ENCODE peak calls at places on chromosomes 1 and 21, in four cellular contexts. X is neuronal stem cell, R is endodermal cell, M is tibial nerve. T is an unnamed sample.

GRCh38 chr1:43366179-43366578 is 1.6 kb downstream of the ELOVL1 start:
- DNase-seq in X (no peak), R (peak), M (no peak), T (no peak)

GRCh38 chr1:63759778-63760177 is 14.0 kb upstream of the ROR1 start:
- DNase-seq in X (no peak), R (no peak), M (no peak), T (no peak)

GRCh38 chr1:212488436-212489283 is 55.9 kb downstream of the NENF start:
- DNase-seq in X (no peak), R (peak), M (peak), T (no peak)

GRCh38 chr21:42678118-42678430 is 24.7 kb downstream of the PDE9A start:
- DNase-seq in X (no peak), R (no peak), M (no peak), T (no peak)

GRCh38 chr21:42093991-42094417 is 22.9 kb downstream of the UMODL1 start:
- DNase-seq in X (no peak), R (no peak), M (no peak), T (no peak)

GRCh38 chr1:73472810-73473209 is 725.2 kb downstream of the LRRIQ3 start:
- DNase-seq in X (no peak), R (peak), M (no peak), T (no peak)

GRCh38 chr1:229402993-229403392 is 30.9 kb downstream of the ACTA1 start:
- DNase-seq in X (no peak), R (no peak), M (no peak), T (no peak)

GRCh38 chr1:108653431-108654105 is 7.3 kb downstream of the HENMT1 start:
- DNase-seq in X (no peak), R (no peak), M (no peak), T (no peak)

GRCh38 chr1:64209221-64209620 is 5.8 kb downstream of the UBE2U start:
- DNase-seq in X (no peak), R (no peak), M (no peak), T (no peak)

GRCh38 chr1:87030740-87031400 is 116.4 kb downstream of the HS2ST1 start:
- DNase-seq in X (no peak), R (no peak), M (no peak), T (no peak)

GRCh38 chr1:239997515-239998311 is 94.0 kb upstream of the FMN2 start:
- DNase-seq in X (peak), R (peak), M (no peak), T (no peak)
- H3K4me3 ChIP-seq in X (no peak), R (peak), M (peak), T (no peak)

DNA sequence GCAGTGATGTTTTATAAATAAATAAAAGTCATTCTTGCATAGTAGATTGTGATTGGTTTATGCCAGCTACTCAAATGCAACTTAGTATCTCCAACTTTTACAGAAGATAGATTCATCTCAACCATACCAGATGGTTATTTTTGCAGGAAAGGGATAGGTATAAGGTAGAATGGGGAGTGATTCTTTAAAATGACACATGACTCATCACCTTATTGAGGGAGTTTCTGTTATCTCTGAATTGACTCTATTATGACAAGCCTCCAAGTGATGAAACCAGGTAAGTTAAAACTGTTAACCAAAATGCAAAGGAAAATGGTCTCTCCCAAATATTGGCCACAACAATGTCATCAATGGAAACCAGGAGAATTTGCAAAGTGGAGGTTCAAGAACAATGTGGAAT is 54.5 kb downstream of the PTPRC start:
- DNase-seq in X (no peak), R (no peak), M (no peak), T (no peak)
- H3K27ac ChIP-seq in X (no peak), R (no peak), M (no peak), T (no peak)

GRCh38 chr1:91282695-91283420 is 121.8 kb downstream of the HFM1 start:
- DNase-seq in X (peak), R (peak), M (peak), T (no peak)
- H3K4me3 ChIP-seq in X (no peak), R (no peak), M (no peak), T (no peak)

GRCh38 chr1:234412830-234413229 is 39.6 kb downstream of the COA6 start:
- DNase-seq in X (no peak), R (no peak), M (no peak), T (no peak)

GRCh38 chr1:234405676-234406075 is 32.4 kb downstream of the COA6 start:
- DNase-seq in X (no peak), R (no peak), M (no peak), T (no peak)

GRCh38 chr1:234406871-234407270 is 33.6 kb downstream of the COA6 start:
- DNase-seq in X (no peak), R (no peak), M (no peak), T (no peak)

GRCh38 chr1:234409328-234409727 is 36.1 kb downstream of the COA6 start:
- DNase-seq in X (no peak), R (no peak), M (no peak), T (no peak)

GRCh38 chr1:234408757-234409156 is 35.5 kb downstream of the COA6 start:
- DNase-seq in X (no peak), R (no peak), M (no peak), T (no peak)
- H3K27ac ChIP-seq in X (no peak), R (no peak), M (no peak), T (no peak)

DNA sequence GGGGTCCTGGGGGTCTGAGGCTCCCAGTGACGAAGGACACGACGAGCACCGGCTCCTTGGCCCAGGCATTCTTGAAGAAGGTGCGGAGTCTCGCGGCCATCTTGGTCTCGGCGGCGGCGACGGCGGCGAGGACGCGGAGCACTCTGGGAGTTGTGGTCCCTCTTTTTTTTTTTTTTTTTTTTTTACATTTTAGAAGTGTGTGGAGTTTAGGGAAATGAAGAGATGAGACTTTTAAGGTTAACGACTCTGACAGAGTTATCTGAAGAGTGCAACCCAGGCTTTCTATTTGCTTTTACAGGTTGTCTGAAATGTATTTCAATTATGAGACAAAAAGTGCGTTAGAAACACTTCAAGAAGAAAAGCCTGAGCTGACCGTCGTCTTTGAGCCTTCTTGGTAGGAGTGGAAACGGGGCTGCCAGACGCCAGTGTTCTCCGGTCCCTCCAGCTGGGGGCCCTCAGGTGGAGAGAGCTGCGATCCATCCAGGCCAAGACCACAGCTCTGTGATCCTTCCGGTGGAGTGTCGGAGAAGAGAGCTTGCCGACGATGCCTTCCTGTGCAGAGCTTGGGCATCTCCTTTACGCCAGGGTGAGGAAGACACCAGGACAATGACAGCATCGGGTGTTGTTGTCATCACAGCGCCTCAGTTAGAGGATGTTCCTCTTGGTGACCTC is 9.7 kb downstream of the OR2B11 start:
- DNase-seq in X (peak), R (peak), M (peak), T (no peak)
- H3K4me3 ChIP-seq in X (peak), R (peak), M (peak), T (no peak)

DNA sequence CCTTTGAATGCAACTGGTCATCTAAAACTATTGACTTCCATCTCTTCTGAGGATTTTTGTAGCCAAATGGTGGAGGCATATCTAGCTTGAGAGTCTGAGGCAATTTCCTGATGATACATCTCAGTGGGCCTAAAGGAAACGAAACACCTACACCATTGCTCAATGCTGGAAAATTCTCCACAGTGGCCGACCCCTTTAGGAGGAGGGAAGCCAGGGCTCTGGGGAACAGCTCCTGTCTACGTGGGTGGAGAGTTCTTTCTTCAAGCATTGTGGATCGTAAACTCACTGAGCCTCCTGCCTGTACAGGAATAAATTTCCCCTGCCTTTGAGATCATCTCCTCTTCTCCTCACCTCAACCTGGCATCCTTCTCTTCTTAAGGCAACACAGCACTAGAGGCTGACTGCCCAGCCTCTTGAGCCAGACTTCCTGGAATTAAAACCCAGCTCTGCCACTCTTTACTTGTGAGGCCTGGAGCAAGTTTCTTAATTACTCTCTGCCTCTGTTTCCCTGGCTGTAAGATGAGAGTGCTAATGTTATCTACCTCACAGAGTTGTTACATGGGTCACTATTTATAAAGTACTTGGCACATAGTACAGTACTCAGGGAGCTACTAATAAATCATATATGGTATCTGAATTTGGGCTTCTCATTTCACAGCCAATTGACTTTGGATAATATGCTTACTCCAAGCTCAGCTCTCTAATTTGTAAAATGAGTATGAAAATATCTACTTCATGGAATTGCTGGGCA is 108.7 kb upstream of the HOOK1 start:
- DNase-seq in X (no peak), R (no peak), M (no peak), T (no peak)
- H3K27ac ChIP-seq in X (no peak), R (no peak), M (peak), T (no peak)

GRCh38 chr1:31762726-31763670 is 1.1 kb downstream of the ADGRB2 start:
- DNase-seq in X (peak), R (peak), M (no peak), T (peak)

GRCh38 chr1:31761883-31762282 is 2.3 kb downstream of the ADGRB2 start:
- DNase-seq in X (no peak), R (no peak), M (no peak), T (no peak)

GRCh38 chr1:31763671-31764306 is 351 bp downstream of the ADGRB2 start:
- DNase-seq in X (no peak), R (no peak), M (no peak), T (no peak)

GRCh38 chr1:31760901-31761470 is 3.2 kb downstream of the ADGRB2 start:
- DNase-seq in X (peak), R (peak), M (no peak), T (peak)

GRCh38 chr1:31762323-31762722 is 1.8 kb downstream of the ADGRB2 start:
- DNase-seq in X (no peak), R (peak), M (no peak), T (no peak)
- H3K4me3 ChIP-seq in X (no peak), R (peak), M (no peak), T (no peak)

GRCh38 chr1:159867322-159868064 is 5.0 kb upstream of the VSIG8 start:
- DNase-seq in X (no peak), R (peak), M (no peak), T (no peak)
- H3K27ac ChIP-seq in X (no peak), R (no peak), M (no peak), T (no peak)

T was measured in CD8-positive, alpha-beta memory T cell.